ENCODE peak calls at places on chromosomes 12 and 14, in four cellular contexts. One of them, this sample, is unnamed. For H3K4me1 and H3K36me3, the result is how much of the 10 kb centered on the place peaks cover.

GRCh38 chr12:130110910-130111309 is 51.4 kb upstream of the FZD10 start:
- DNase-seq in CD8-positive, alpha-beta T cell: no peak
- DNase-seq in neuronal stem cell: no peak
- DNase-seq in pancreas: no peak
- DNase-seq in this sample: no peak

GRCh38 chr12:120072472-120072871 is 44.1 kb downstream of the RAB35 start:
- DNase-seq in CD8-positive, alpha-beta T cell: no peak
- DNase-seq in neuronal stem cell: no peak
- DNase-seq in pancreas: no peak
- DNase-seq in this sample: no peak

GRCh38 chr12:57012600-57013465 is 3.5 kb downstream of the TAC3 start:
- DNase-seq in CD8-positive, alpha-beta T cell: no peak
- DNase-seq in neuronal stem cell: no peak
- DNase-seq in pancreas: no peak
- DNase-seq in this sample: no peak

GRCh38 chr14:69612014-69612758 is 790 bp downstream of the SUSD6 start:
- DNase-seq in CD8-positive, alpha-beta T cell: no peak
- DNase-seq in neuronal stem cell: peak
- DNase-seq in pancreas: peak
- DNase-seq in this sample: peak

GRCh38 chr14:45140661-45141187 is 5.0 kb downstream of the FANCM start:
- DNase-seq in CD8-positive, alpha-beta T cell: no peak
- DNase-seq in neuronal stem cell: no peak
- DNase-seq in pancreas: no peak
- DNase-seq in this sample: no peak

GRCh38 chr12:126069549-126070165 is 1004.4 kb downstream of the AACS start:
- DNase-seq in CD8-positive, alpha-beta T cell: no peak
- DNase-seq in neuronal stem cell: peak
- DNase-seq in pancreas: peak
- DNase-seq in this sample: peak

GRCh38 chr14:22427771-22428228 is 161.2 kb downstream of the DAD1 start:
- DNase-seq in CD8-positive, alpha-beta T cell: no peak
- DNase-seq in neuronal stem cell: no peak
- DNase-seq in pancreas: no peak
- DNase-seq in this sample: peak

GRCh38 chr12:97046901-97047300 is 139.8 kb downstream of the NEDD1 start:
- DNase-seq in CD8-positive, alpha-beta T cell: no peak
- DNase-seq in neuronal stem cell: no peak
- DNase-seq in pancreas: no peak
- DNase-seq in this sample: no peak

GRCh38 chr12:67517181-67517887 is 131.2 kb upstream of the DYRK2 start:
- DNase-seq in CD8-positive, alpha-beta T cell: no peak
- DNase-seq in neuronal stem cell: no peak
- DNase-seq in pancreas: peak
- DNase-seq in this sample: peak

GRCh38 chr14:21734457-21735074 is 60.9 kb upstream of the OR4E1 start:
- DNase-seq in CD8-positive, alpha-beta T cell: no peak
- DNase-seq in neuronal stem cell: peak
- DNase-seq in pancreas: no peak
- DNase-seq in this sample: peak

GRCh38 chr12:19546611-19547162 is 107.4 kb downstream of the AEBP2 start:
- DNase-seq in CD8-positive, alpha-beta T cell: no peak
- DNase-seq in neuronal stem cell: no peak
- DNase-seq in pancreas: no peak
- DNase-seq in this sample: peak

GRCh38 chr12:50542448-50542847 is 37.7 kb downstream of the DIP2B start:
- DNase-seq in CD8-positive, alpha-beta T cell: no peak
- DNase-seq in neuronal stem cell: no peak
- DNase-seq in pancreas: no peak
- DNase-seq in this sample: no peak

GRCh38 chr12:43208627-43209026 is 343.4 kb downstream of the ADAMTS20 start:
- DNase-seq in CD8-positive, alpha-beta T cell: no peak
- DNase-seq in neuronal stem cell: no peak
- DNase-seq in pancreas: no peak
- DNase-seq in this sample: no peak

GRCh38 chr12:11717533-11717961 is 68.1 kb downstream of the ETV6 start:
- DNase-seq in CD8-positive, alpha-beta T cell: no peak
- DNase-seq in neuronal stem cell: no peak
- DNase-seq in pancreas: no peak
- DNase-seq in this sample: no peak

GRCh38 chr14:37048666-37049071 is 123.7 kb downstream of the SLC25A21 start:
- DNase-seq in CD8-positive, alpha-beta T cell: no peak
- DNase-seq in neuronal stem cell: no peak
- DNase-seq in pancreas: no peak
- DNase-seq in this sample: no peak

GRCh38 chr12:93387780-93388179 is 10.1 kb downstream of the NUDT4 start:
- DNase-seq in CD8-positive, alpha-beta T cell: no peak
- DNase-seq in neuronal stem cell: no peak
- DNase-seq in pancreas: no peak
- DNase-seq in this sample: no peak

GRCh38 chr14:104286086-104286485 is 147.7 kb downstream of the KIF26A start:
- DNase-seq in CD8-positive, alpha-beta T cell: no peak
- DNase-seq in neuronal stem cell: no peak
- DNase-seq in pancreas: no peak
- DNase-seq in this sample: no peak

GRCh38 chr14:92511472-92512247 is 1.9 kb upstream of the RIN3 start:
- DNase-seq in CD8-positive, alpha-beta T cell: no peak
- DNase-seq in neuronal stem cell: no peak
- DNase-seq in pancreas: no peak
- DNase-seq in this sample: peak

GRCh38 chr12:122517877-122518276 is 8.9 kb downstream of the RSRC2 start:
- DNase-seq in CD8-positive, alpha-beta T cell: no peak
- DNase-seq in neuronal stem cell: no peak
- DNase-seq in pancreas: no peak
- DNase-seq in this sample: no peak

GRCh38 chr12:115325858-115326257 is 641.9 kb upstream of the TBX3 start:
- DNase-seq in CD8-positive, alpha-beta T cell: no peak
- DNase-seq in neuronal stem cell: no peak
- DNase-seq in pancreas: no peak
- DNase-seq in this sample: no peak

GRCh38 chr12:123271182-123271491 is 519 bp downstream of the CDK2AP1 start:
- DNase-seq in CD8-positive, alpha-beta T cell: peak
- DNase-seq in neuronal stem cell: peak
- DNase-seq in pancreas: peak
- DNase-seq in this sample: peak

GRCh38 chr14:63901434-63902085 is 48.8 kb downstream of the SYNE2 start:
- DNase-seq in CD8-positive, alpha-beta T cell: no peak
- DNase-seq in neuronal stem cell: no peak
- DNase-seq in pancreas: no peak
- DNase-seq in this sample: peak

GRCh38 chr12:67982165-67982563 is 7.1 kb upstream of the IFNG-AS1 start:
- DNase-seq in CD8-positive, alpha-beta T cell: no peak
- DNase-seq in neuronal stem cell: no peak
- DNase-seq in pancreas: no peak
- DNase-seq in this sample: no peak

DNA sequence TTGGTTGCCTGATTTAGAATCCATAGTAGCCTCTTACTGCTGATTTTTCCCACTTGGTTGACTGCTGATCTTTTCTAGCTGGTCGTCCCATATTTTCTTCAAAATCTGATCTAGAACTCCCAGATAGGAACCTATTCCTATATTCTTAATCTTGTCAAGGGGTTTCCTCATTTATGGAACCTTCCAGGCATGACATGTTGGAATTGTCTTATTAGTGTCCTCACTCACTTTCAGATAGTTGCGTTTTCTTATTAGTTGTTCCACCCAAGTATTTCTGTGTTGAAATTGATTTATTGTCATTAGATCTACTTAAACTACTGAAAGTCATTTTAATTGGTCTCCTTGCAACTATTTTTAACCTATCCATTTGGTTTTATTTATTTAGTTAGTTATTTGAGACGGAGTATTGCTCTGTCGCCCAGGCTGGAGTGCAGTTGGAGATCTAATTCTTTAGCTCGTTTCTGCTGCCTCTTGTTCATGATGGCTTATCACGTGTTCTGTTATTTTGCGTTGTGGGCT is 25.0 kb downstream of the KTN1 start:
- DNase-seq in CD8-positive, alpha-beta T cell: no peak
- DNase-seq in neuronal stem cell: no peak
- DNase-seq in pancreas: no peak
- DNase-seq in this sample: no peak
- H3K4me1 ChIP-seq in CD8-positive, alpha-beta T cell: under half
- H3K4me1 ChIP-seq in neuronal stem cell: under half
- H3K4me1 ChIP-seq in pancreas: under half
- H3K4me1 ChIP-seq in this sample: under half

GRCh38 chr12:47811581-47812484 is 7.9 kb downstream of the HDAC7 start:
- DNase-seq in CD8-positive, alpha-beta T cell: no peak
- DNase-seq in neuronal stem cell: no peak
- DNase-seq in pancreas: peak
- DNase-seq in this sample: peak
- H3K4me3 ChIP-seq in CD8-positive, alpha-beta T cell: peak
- H3K4me3 ChIP-seq in neuronal stem cell: no peak
- H3K4me3 ChIP-seq in pancreas: no peak
- H3K4me3 ChIP-seq in this sample: peak

GRCh38 chr14:75005357-75005756 is 2.6 kb downstream of the EIF2B2 start:
- DNase-seq in CD8-positive, alpha-beta T cell: no peak
- DNase-seq in neuronal stem cell: no peak
- DNase-seq in pancreas: no peak
- DNase-seq in this sample: no peak
- H3K36me3 ChIP-seq in CD8-positive, alpha-beta T cell: under half
- H3K36me3 ChIP-seq in neuronal stem cell: half or more
- H3K36me3 ChIP-seq in pancreas: under half
- H3K36me3 ChIP-seq in this sample: under half

GRCh38 chr12:13177373-13177772 is 19.2 kb upstream of the EMP1 start:
- DNase-seq in CD8-positive, alpha-beta T cell: no peak
- DNase-seq in neuronal stem cell: no peak
- DNase-seq in pancreas: no peak
- DNase-seq in this sample: no peak
- H3K4me1 ChIP-seq in CD8-positive, alpha-beta T cell: under half
- H3K4me1 ChIP-seq in neuronal stem cell: under half
- H3K4me1 ChIP-seq in pancreas: under half
- H3K4me1 ChIP-seq in this sample: under half

This sample was measured in cardiac muscle cell.